ENCODE peak calls at places on chromosomes 16 and 17, in six cellular contexts. One of them, this sample, is unnamed.
A peak's percentile ranks its signal among the peaks of the same experiment; 100 is the strongest.

GRCh38 chr17:61157246-61157887 is 242.3 kb upstream of the TBX2 start:
- DNase-seq in sigmoid colon: no peak
- DNase-seq in ovary: no peak
- DNase-seq in spleen: no peak
- DNase-seq in endothelial cell of umbilical vein: no peak
- DNase-seq in K562: no peak
- DNase-seq in this sample: peak; percentile 43

GRCh38 chr16:62829615-62830014 is 793.4 kb upstream of the CDH8 start:
- DNase-seq in sigmoid colon: no peak
- DNase-seq in ovary: no peak
- DNase-seq in spleen: no peak
- DNase-seq in endothelial cell of umbilical vein: no peak
- DNase-seq in K562: no peak
- DNase-seq in this sample: peak; percentile 10

GRCh38 chr16:69397821-69398521 is 12.2 kb upstream of the TERF2 start:
- DNase-seq in sigmoid colon: no peak
- DNase-seq in ovary: peak; percentile 59
- DNase-seq in spleen: no peak
- DNase-seq in endothelial cell of umbilical vein: peak; percentile 90
- DNase-seq in K562: peak; percentile 49
- DNase-seq in this sample: peak; percentile 18

GRCh38 chr16:70457446-70457845 is 3.1 kb downstream of the FCSK start:
- DNase-seq in sigmoid colon: no peak
- DNase-seq in ovary: no peak
- DNase-seq in spleen: no peak
- DNase-seq in endothelial cell of umbilical vein: no peak
- DNase-seq in K562: no peak
- DNase-seq in this sample: no peak

GRCh38 chr17:46782250-46782953 is 36.1 kb downstream of the WNT3 start:
- DNase-seq in sigmoid colon: no peak
- DNase-seq in ovary: no peak
- DNase-seq in spleen: no peak
- DNase-seq in endothelial cell of umbilical vein: peak; percentile 41
- DNase-seq in K562: peak; percentile 84
- DNase-seq in this sample: peak; percentile 60

GRCh38 chr17:82282239-82283207 is 9.0 kb upstream of the CSNK1D start:
- DNase-seq in sigmoid colon: no peak
- DNase-seq in ovary: no peak
- DNase-seq in spleen: peak; percentile 73
- DNase-seq in endothelial cell of umbilical vein: no peak
- DNase-seq in K562: no peak
- DNase-seq in this sample: no peak

GRCh38 chr17:35865412-35866355 is 3.0 kb downstream of the HEATR9 start:
- DNase-seq in sigmoid colon: no peak
- DNase-seq in ovary: no peak
- DNase-seq in spleen: no peak
- DNase-seq in endothelial cell of umbilical vein: peak; percentile 25
- DNase-seq in K562: no peak
- DNase-seq in this sample: no peak

GRCh38 chr17:79845601-79845949 is 6.3 kb upstream of the CBX4 start:
- DNase-seq in sigmoid colon: no peak
- DNase-seq in ovary: peak; percentile 59
- DNase-seq in spleen: no peak
- DNase-seq in endothelial cell of umbilical vein: no peak
- DNase-seq in K562: peak; percentile 88
- DNase-seq in this sample: peak; percentile 64

GRCh38 chr17:73586921-73587680 is 57.1 kb downstream of the SDK2 start:
- DNase-seq in sigmoid colon: no peak
- DNase-seq in ovary: no peak
- DNase-seq in spleen: no peak
- DNase-seq in endothelial cell of umbilical vein: no peak
- DNase-seq in K562: peak; percentile 63
- DNase-seq in this sample: peak; percentile 13

GRCh38 chr17:3447625-3448024 is 14.0 kb upstream of the OR1E2 start:
- DNase-seq in sigmoid colon: no peak
- DNase-seq in ovary: no peak
- DNase-seq in spleen: no peak
- DNase-seq in endothelial cell of umbilical vein: no peak
- DNase-seq in K562: peak; percentile 17
- DNase-seq in this sample: peak; percentile 12

GRCh38 chr16:49890876-49891275 is 35.0 kb upstream of the ZNF423 start:
- DNase-seq in sigmoid colon: no peak
- DNase-seq in ovary: no peak
- DNase-seq in spleen: no peak
- DNase-seq in endothelial cell of umbilical vein: peak; percentile 20
- DNase-seq in K562: peak; percentile 31
- DNase-seq in this sample: peak; percentile 12

GRCh38 chr17:19766421-19767270 is 18.5 kb upstream of the ALDH3A1 start:
- DNase-seq in sigmoid colon: peak; percentile 88
- DNase-seq in ovary: peak; percentile 73
- DNase-seq in spleen: peak; percentile 94
- DNase-seq in endothelial cell of umbilical vein: peak; percentile 69
- DNase-seq in K562: peak; percentile 69
- DNase-seq in this sample: peak; percentile 83

GRCh38 chr17:42459256-42459982 is 741 bp downstream of the ATP6V0A1 start:
- DNase-seq in sigmoid colon: peak; percentile 78
- DNase-seq in ovary: peak; percentile 55
- DNase-seq in spleen: peak; percentile 88
- DNase-seq in endothelial cell of umbilical vein: no peak
- DNase-seq in K562: peak; percentile 61
- DNase-seq in this sample: peak; percentile 85

DNA sequence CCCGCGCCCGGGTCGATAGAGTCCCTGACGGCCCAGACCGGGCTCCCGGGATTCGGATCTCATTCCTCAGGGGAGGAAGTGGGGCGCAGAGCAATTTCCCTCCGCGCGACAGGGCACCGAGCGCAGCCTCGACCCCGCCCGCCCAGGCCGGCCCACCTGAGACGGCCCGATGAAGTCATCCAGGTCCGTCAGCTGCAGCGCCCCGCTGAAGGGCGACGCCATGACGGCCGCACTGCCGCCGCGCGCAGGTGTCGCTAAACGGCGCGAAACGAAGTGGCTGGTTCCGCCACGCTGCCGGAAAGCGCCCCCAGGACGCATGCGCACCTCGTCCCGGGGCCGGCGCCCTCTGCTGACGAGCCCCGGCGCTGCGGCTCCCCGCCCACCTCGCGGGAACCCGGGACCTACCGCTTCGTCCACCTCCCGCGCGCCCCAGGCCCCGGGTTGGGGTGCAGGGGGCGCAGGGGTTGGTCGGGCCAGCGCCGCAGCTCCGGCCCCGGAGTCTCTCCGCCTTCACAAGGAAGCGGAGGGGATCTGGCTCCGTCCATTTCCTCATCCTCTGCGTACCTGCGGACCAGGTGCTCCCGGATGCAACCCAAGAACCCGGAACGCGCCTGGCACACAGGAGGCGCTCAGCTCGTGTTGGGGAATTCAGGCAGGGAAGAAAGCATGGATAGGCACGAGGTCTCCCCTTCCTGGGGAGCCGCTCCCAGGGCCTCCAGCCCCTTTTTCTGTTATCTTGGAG is at the start of gene CIAO3:
- DNase-seq in sigmoid colon: peak; percentile 94
- DNase-seq in ovary: peak; percentile 84
- DNase-seq in spleen: peak; percentile 97
- DNase-seq in endothelial cell of umbilical vein: peak; percentile 86
- DNase-seq in K562: peak; percentile 95
- DNase-seq in this sample: peak; percentile 94
- TF ChIP-seq POLR2A in sigmoid colon: peak; percentile 58
- TF ChIP-seq POLR2A in ovary: peak; percentile 51
- TF ChIP-seq POLR2A in spleen: peak; percentile 60
- TF ChIP-seq POLR2A in endothelial cell of umbilical vein: peak; percentile 89
- TF ChIP-seq POLR2A in K562: peak; percentile 77
- TF ChIP-seq POLR2A in this sample: peak; percentile 65

GRCh38 chr17:1829189-1829578 is 518 bp downstream of the SMYD4 start:
- DNase-seq in sigmoid colon: peak; percentile 69
- DNase-seq in ovary: peak; percentile 13
- DNase-seq in spleen: no peak
- DNase-seq in endothelial cell of umbilical vein: peak; percentile 33
- DNase-seq in K562: no peak
- DNase-seq in this sample: no peak

GRCh38 chr17:1834378-1835149 is 4.8 kb downstream of the RPA1 start:
- DNase-seq in sigmoid colon: no peak
- DNase-seq in ovary: no peak
- DNase-seq in spleen: no peak
- DNase-seq in endothelial cell of umbilical vein: no peak
- DNase-seq in K562: no peak
- DNase-seq in this sample: no peak

GRCh38 chr17:1830288-1830687 is 483 bp downstream of the RPA1 start:
- DNase-seq in sigmoid colon: no peak
- DNase-seq in ovary: no peak
- DNase-seq in spleen: no peak
- DNase-seq in endothelial cell of umbilical vein: peak; percentile 13
- DNase-seq in K562: no peak
- DNase-seq in this sample: peak; percentile 63

GRCh38 chr17:1829579-1830257 is at the start of the genes RPA1 and SMYD4:
- DNase-seq in sigmoid colon: peak; percentile 94
- DNase-seq in ovary: peak; percentile 85
- DNase-seq in spleen: peak; percentile 97
- DNase-seq in endothelial cell of umbilical vein: peak; percentile 94
- DNase-seq in K562: peak; percentile 94
- DNase-seq in this sample: peak; percentile 97
- TF ChIP-seq POLR2A in sigmoid colon: no peak
- TF ChIP-seq POLR2A in ovary: peak; percentile 73
- TF ChIP-seq POLR2A in spleen: peak; percentile 46
- TF ChIP-seq POLR2A in endothelial cell of umbilical vein: peak; percentile 78
- TF ChIP-seq POLR2A in K562: peak; percentile 69
- TF ChIP-seq POLR2A in this sample: peak; percentile 86

DNA sequence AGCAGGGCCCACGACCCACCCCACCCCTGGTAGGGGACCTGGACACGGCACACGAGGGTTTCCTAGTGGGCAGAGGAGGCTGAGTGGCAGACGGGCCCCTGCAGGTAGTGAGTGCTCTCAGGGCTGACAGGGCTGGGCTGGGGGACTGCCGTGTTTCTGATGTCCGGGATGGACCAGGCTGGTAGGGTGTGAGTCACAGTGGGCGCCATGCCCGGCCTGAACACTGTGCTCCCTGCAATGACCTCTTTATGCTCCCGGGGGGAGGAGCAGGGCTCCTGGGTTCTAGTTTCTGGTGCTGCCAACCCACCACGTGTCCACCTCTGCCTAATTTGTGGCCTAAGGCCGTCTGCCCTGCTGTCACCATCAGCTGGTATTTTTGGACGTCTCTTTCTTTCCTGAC is 26.3 kb downstream of the ARHGAP23 start:
- DNase-seq in sigmoid colon: peak; percentile 96
- DNase-seq in ovary: peak; percentile 35
- DNase-seq in spleen: no peak
- DNase-seq in endothelial cell of umbilical vein: peak; percentile 80
- DNase-seq in K562: no peak
- DNase-seq in this sample: no peak
- TF ChIP-seq POLR2A in sigmoid colon: no peak
- TF ChIP-seq POLR2A in ovary: no peak
- TF ChIP-seq POLR2A in spleen: no peak
- TF ChIP-seq POLR2A in endothelial cell of umbilical vein: peak; percentile 79
- TF ChIP-seq POLR2A in K562: no peak
- TF ChIP-seq POLR2A in this sample: no peak

DNA sequence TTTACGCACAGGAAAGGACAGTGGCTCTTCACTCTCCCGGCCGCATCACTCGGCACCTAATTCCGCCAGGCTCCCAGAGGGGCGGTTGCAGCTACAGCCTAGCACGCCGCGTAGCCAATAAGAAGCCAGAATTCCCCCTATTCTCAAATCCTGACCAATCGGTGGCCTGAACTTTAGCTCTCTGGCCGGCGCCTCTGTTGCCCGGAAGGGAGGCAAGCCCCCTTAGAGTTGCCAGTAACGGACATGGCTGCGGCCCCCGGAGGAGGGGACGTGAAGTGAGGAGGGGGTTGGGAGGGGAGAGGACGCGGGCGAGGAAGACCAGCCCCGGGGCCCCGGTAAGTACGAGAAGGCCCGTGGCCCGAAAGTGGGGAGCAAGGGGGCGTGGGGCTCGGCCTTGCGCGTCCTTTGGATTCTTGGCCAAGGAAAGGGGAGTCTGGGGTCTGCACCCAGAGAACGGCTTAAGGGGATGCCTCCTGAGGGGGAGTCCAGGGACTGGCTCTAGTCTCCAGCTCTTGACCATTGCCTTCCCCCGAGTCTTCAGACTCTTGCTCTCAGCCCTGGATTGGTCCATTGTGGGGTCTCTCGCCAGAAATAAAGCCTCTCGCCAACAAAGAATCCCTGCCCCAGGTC is at the start of gene TMEM94:
- DNase-seq in sigmoid colon: peak; percentile 99
- DNase-seq in ovary: peak; percentile 95
- DNase-seq in spleen: peak; percentile 96
- DNase-seq in endothelial cell of umbilical vein: peak; percentile 97
- DNase-seq in K562: peak; percentile 99
- DNase-seq in this sample: peak; percentile 98
- TF ChIP-seq POLR2A in sigmoid colon: peak; percentile 34
- TF ChIP-seq POLR2A in ovary: no peak
- TF ChIP-seq POLR2A in spleen: no peak
- TF ChIP-seq POLR2A in endothelial cell of umbilical vein: peak; percentile 53
- TF ChIP-seq POLR2A in K562: peak; percentile 70
- TF ChIP-seq POLR2A in this sample: peak; percentile 78

GRCh38 chr17:45092932-45093430 is 31.9 kb downstream of the NMT1 start:
- DNase-seq in sigmoid colon: peak; percentile 97
- DNase-seq in ovary: peak; percentile 82
- DNase-seq in spleen: no peak
- DNase-seq in endothelial cell of umbilical vein: peak; percentile 95
- DNase-seq in K562: no peak
- DNase-seq in this sample: no peak
- TF ChIP-seq POLR2A in sigmoid colon: no peak
- TF ChIP-seq POLR2A in ovary: no peak
- TF ChIP-seq POLR2A in spleen: no peak
- TF ChIP-seq POLR2A in endothelial cell of umbilical vein: no peak
- TF ChIP-seq POLR2A in K562: no peak
- TF ChIP-seq POLR2A in this sample: no peak

DNA sequence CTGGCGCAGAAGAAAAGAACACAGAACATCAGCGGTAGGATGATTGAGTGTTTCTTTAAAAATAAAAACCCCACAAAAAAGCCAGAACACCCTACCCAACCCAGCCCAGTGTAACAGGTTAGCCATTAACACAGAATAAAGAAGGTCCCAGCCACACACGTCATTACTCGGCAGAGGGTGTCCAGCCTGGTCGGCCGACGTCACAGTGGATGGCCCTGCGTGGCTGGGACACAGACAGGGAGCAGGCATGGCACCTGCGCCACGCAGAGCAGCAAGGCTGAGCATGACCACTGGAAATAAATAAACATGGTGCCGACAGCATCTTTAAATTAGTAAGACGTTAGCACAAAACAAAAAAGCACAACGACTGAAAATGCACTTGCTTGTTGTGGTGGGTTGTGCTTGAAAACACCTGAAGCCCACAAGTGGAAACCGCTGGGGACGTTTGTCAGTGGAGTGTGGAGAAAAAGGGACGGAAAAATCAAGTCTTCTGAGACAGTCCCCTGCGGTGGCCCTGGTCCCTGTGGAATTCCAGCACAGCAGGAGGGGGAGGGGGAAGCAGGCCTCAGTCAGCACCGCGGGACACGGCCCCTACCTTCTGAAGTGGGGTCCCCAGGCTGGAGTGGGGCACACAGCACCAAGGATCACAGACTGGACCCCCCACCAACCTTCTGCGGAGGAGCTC is 39.2 kb downstream of the SLC7A5 start:
- DNase-seq in sigmoid colon: no peak
- DNase-seq in ovary: no peak
- DNase-seq in spleen: no peak
- DNase-seq in endothelial cell of umbilical vein: no peak
- DNase-seq in K562: no peak
- DNase-seq in this sample: no peak
- TF ChIP-seq POLR2A in sigmoid colon: no peak
- TF ChIP-seq POLR2A in ovary: no peak
- TF ChIP-seq POLR2A in spleen: no peak
- TF ChIP-seq POLR2A in endothelial cell of umbilical vein: no peak
- TF ChIP-seq POLR2A in K562: no peak
- TF ChIP-seq POLR2A in this sample: no peak